ENCODE peak calls at places on chromosomes 1 and 21, in eight cellular contexts. One of them, this sample, is unnamed.

GRCh38 chr1:1780598-1781525 is 2.6 kb upstream of the NADK start:
- DNase-seq in H1: no peak
- DNase-seq in gastrocnemius medialis: no peak
- DNase-seq in vagina: no peak
- DNase-seq in A549: no peak
- DNase-seq in tibial nerve: no peak
- DNase-seq in body of pancreas: no peak
- DNase-seq in GM12891: no peak
- DNase-seq in this sample: no peak

GRCh38 chr1:47986741-47987140 is 10.4 kb downstream of the TRABD2B start:
- DNase-seq in H1: no peak
- DNase-seq in gastrocnemius medialis: no peak
- DNase-seq in vagina: peak; percentile 95
- DNase-seq in A549: no peak
- DNase-seq in tibial nerve: no peak
- DNase-seq in body of pancreas: no peak
- DNase-seq in GM12891: no peak
- DNase-seq in this sample: no peak

GRCh38 chr1:109979489-109980091 is 5.0 kb upstream of the AHCYL1 start:
- DNase-seq in H1: no peak
- DNase-seq in gastrocnemius medialis: peak; percentile 43
- DNase-seq in vagina: peak; percentile 90
- DNase-seq in A549: peak; percentile 75
- DNase-seq in tibial nerve: no peak
- DNase-seq in body of pancreas: no peak
- DNase-seq in GM12891: no peak
- DNase-seq in this sample: peak; percentile 21

GRCh38 chr1:154546264-154547043 is 12.0 kb downstream of the UBE2Q1 start:
- DNase-seq in H1: peak; percentile 66
- DNase-seq in gastrocnemius medialis: peak; percentile 43
- DNase-seq in vagina: no peak
- DNase-seq in A549: peak; percentile 81
- DNase-seq in tibial nerve: no peak
- DNase-seq in body of pancreas: peak; percentile 61
- DNase-seq in GM12891: peak; percentile 77
- DNase-seq in this sample: peak; percentile 54

GRCh38 chr1:54581621-54582035 is 33.6 kb downstream of the ACOT11 start:
- DNase-seq in H1: no peak
- DNase-seq in gastrocnemius medialis: peak; percentile 99
- DNase-seq in vagina: no peak
- DNase-seq in A549: peak; percentile 18
- DNase-seq in tibial nerve: peak; percentile 53
- DNase-seq in body of pancreas: peak; percentile 99
- DNase-seq in GM12891: no peak
- DNase-seq in this sample: peak; percentile 21

GRCh38 chr1:1357871-1358432 is 403 bp downstream of the MXRA8 start:
- DNase-seq in H1: no peak
- DNase-seq in gastrocnemius medialis: no peak
- DNase-seq in vagina: no peak
- DNase-seq in A549: no peak
- DNase-seq in tibial nerve: no peak
- DNase-seq in body of pancreas: no peak
- DNase-seq in GM12891: no peak
- DNase-seq in this sample: no peak

GRCh38 chr1:38029725-38030511 is 16.7 kb downstream of the POU3F1 start:
- DNase-seq in H1: no peak
- DNase-seq in gastrocnemius medialis: peak; percentile 64
- DNase-seq in vagina: no peak
- DNase-seq in A549: no peak
- DNase-seq in tibial nerve: no peak
- DNase-seq in body of pancreas: peak; percentile 76
- DNase-seq in GM12891: no peak
- DNase-seq in this sample: no peak

GRCh38 chr21:43805275-43805800 is 16.0 kb downstream of the RRP1 start:
- DNase-seq in H1: no peak
- DNase-seq in gastrocnemius medialis: no peak
- DNase-seq in vagina: no peak
- DNase-seq in A549: no peak
- DNase-seq in tibial nerve: no peak
- DNase-seq in body of pancreas: no peak
- DNase-seq in GM12891: peak; percentile 93
- DNase-seq in this sample: no peak

GRCh38 chr1:5105744-5106143 is 451.3 kb downstream of the AJAP1 start:
- DNase-seq in H1: no peak
- DNase-seq in gastrocnemius medialis: no peak
- DNase-seq in vagina: no peak
- DNase-seq in A549: no peak
- DNase-seq in tibial nerve: no peak
- DNase-seq in body of pancreas: no peak
- DNase-seq in GM12891: no peak
- DNase-seq in this sample: no peak

GRCh38 chr1:198030682-198031081 is 113.5 kb downstream of the LHX9 start:
- DNase-seq in H1: no peak
- DNase-seq in gastrocnemius medialis: no peak
- DNase-seq in vagina: no peak
- DNase-seq in A549: no peak
- DNase-seq in tibial nerve: no peak
- DNase-seq in body of pancreas: peak; percentile 19
- DNase-seq in GM12891: no peak
- DNase-seq in this sample: no peak

GRCh38 chr1:54396280-54396903 is 9.8 kb downstream of the SSBP3 start:
- DNase-seq in H1: no peak
- DNase-seq in gastrocnemius medialis: no peak
- DNase-seq in vagina: no peak
- DNase-seq in A549: no peak
- DNase-seq in tibial nerve: no peak
- DNase-seq in body of pancreas: peak; percentile 34
- DNase-seq in GM12891: no peak
- DNase-seq in this sample: peak; percentile 78

GRCh38 chr21:29175408-29176147 is 45.1 kb downstream of the MAP3K7CL start:
- DNase-seq in H1: no peak
- DNase-seq in gastrocnemius medialis: no peak
- DNase-seq in vagina: no peak
- DNase-seq in A549: peak; percentile 66
- DNase-seq in tibial nerve: no peak
- DNase-seq in body of pancreas: peak; percentile 59
- DNase-seq in GM12891: no peak
- DNase-seq in this sample: no peak

DNA sequence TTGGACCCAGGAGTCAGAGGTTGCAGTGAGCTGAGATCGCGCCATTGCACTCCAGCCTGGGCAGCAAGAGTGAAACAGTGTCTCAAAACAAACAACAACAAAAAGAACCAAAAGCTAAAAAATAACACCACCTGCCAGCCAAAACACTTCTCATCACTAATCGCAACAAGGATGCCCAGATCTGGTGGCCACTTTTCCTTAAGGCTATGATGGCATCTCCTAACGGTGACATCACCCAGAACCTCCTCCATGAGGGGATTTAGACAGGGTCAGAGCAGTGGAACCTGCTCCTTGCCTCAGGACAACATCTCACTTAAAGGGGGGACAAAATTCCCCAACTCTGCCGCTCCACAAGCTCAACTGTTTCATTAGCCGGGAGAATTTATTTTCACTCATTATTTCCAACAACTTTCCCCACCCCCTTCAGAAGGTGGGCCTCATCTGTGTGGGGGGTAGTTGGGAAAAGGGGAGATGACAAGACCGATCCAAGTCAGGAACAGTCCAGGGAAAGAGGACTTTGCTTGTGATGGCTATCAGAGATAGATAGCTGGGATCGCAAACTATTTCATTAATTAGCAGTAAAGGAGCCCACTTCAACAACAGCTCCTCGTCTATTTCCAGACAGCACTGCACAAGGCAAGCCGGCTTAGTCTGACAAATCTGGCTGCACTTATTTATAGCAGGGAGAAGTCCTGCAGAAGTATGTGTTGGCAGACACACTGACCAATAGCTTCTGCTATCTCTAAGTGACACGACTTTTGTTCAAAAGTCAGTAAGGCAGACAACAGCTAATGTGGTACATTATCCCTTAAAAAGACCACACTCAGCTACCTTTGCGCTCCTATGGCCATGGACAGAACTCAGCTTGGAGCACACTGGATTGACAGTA is 2.6 kb downstream of the PABPC4 start:
- DNase-seq in H1: no peak
- DNase-seq in gastrocnemius medialis: peak; percentile 64
- DNase-seq in vagina: no peak
- DNase-seq in A549: no peak
- DNase-seq in tibial nerve: no peak
- DNase-seq in body of pancreas: no peak
- DNase-seq in GM12891: no peak
- DNase-seq in this sample: peak; percentile 43
- TF ChIP-seq POLR2A in H1: no peak
- TF ChIP-seq POLR2A in gastrocnemius medialis: no peak
- TF ChIP-seq POLR2A in vagina: no peak
- TF ChIP-seq POLR2A in A549: no peak
- TF ChIP-seq POLR2A in tibial nerve: no peak
- TF ChIP-seq POLR2A in body of pancreas: no peak
- TF ChIP-seq POLR2A in GM12891: peak; percentile 24
- TF ChIP-seq POLR2A in this sample: no peak

DNA sequence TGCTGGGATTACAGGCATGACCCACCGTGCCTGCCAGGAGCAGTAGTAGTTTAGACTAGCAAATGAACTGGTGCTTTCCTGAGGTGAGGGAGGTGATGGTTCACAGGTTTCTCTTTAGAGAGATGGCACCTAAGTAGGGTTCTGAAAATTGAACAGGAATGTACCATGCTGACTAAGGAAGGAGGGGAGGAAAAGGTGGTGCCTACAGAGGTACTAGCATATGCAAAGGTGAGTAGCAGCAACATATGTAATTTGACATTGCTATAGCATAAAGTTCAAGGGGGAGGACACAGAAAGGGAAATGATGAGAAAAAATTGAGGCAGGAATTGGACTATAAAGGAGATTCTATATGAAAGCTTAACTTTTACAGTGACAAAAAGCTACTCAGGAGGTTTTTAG is 65.9 kb upstream of the RBM34 start:
- DNase-seq in H1: no peak
- DNase-seq in gastrocnemius medialis: no peak
- DNase-seq in vagina: no peak
- DNase-seq in A549: no peak
- DNase-seq in tibial nerve: no peak
- DNase-seq in body of pancreas: no peak
- DNase-seq in GM12891: no peak
- DNase-seq in this sample: no peak
- TF ChIP-seq POLR2A in H1: no peak
- TF ChIP-seq POLR2A in gastrocnemius medialis: no peak
- TF ChIP-seq POLR2A in vagina: no peak
- TF ChIP-seq POLR2A in A549: no peak
- TF ChIP-seq POLR2A in tibial nerve: no peak
- TF ChIP-seq POLR2A in body of pancreas: no peak
- TF ChIP-seq POLR2A in GM12891: no peak
- TF ChIP-seq POLR2A in this sample: no peak

DNA sequence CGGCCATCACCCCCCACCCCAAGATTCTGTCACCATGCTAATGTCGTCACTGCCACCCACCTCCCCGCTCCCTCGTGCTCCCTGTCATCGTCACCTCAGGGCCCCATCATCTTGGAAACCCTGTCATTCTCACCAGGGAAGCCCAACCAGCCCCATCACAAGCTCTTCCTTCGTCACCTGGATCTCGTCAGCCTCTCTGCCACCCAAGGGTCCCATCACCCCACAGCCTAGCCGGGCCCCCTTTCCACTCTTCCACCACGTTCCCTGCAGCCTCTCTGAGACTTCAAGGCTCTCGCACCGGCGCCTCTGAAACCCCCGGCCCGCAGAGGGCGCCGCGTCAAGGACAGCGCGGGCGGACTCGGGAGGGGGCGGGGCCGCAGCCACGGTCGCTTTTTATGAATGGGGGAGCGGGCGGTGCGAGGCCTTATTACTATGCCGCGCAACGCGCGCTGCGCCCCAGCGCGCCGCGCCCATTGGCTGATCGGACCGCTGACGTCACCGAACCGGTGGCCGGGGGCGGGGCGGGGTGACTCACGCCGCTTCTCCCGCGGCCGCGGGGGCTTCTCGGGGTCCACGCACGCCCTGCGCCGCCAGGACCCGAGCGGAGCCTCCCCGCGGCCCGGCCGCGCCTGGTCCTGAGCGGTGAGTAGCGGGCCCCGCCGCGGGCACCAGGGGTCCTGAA is at the start of gene GPR3:
- DNase-seq in H1: peak; percentile 82
- DNase-seq in gastrocnemius medialis: peak; percentile 84
- DNase-seq in vagina: no peak
- DNase-seq in A549: peak; percentile 88
- DNase-seq in tibial nerve: peak; percentile 86
- DNase-seq in body of pancreas: peak; percentile 92
- DNase-seq in GM12891: peak; percentile 95
- DNase-seq in this sample: peak; percentile 93
- TF ChIP-seq POLR2A in H1: no peak
- TF ChIP-seq POLR2A in gastrocnemius medialis: peak; percentile 53
- TF ChIP-seq POLR2A in vagina: no peak
- TF ChIP-seq POLR2A in A549: no peak
- TF ChIP-seq POLR2A in tibial nerve: no peak
- TF ChIP-seq POLR2A in body of pancreas: no peak
- TF ChIP-seq POLR2A in GM12891: no peak
- TF ChIP-seq POLR2A in this sample: peak; percentile 3

GRCh38 chr1:172144445-172145060 is 275.9 kb upstream of the C1orf105 start:
- DNase-seq in H1: no peak
- DNase-seq in gastrocnemius medialis: peak; percentile 74
- DNase-seq in vagina: peak; percentile 97
- DNase-seq in A549: no peak
- DNase-seq in tibial nerve: peak; percentile 80
- DNase-seq in body of pancreas: peak; percentile 44
- DNase-seq in GM12891: no peak
- DNase-seq in this sample: no peak
- TF ChIP-seq POLR2A in H1: no peak
- TF ChIP-seq POLR2A in gastrocnemius medialis: peak; percentile 81
- TF ChIP-seq POLR2A in vagina: peak; percentile 86
- TF ChIP-seq POLR2A in A549: no peak
- TF ChIP-seq POLR2A in tibial nerve: peak; percentile 9
- TF ChIP-seq POLR2A in body of pancreas: peak; percentile 48
- TF ChIP-seq POLR2A in GM12891: no peak
- TF ChIP-seq POLR2A in this sample: no peak

DNA sequence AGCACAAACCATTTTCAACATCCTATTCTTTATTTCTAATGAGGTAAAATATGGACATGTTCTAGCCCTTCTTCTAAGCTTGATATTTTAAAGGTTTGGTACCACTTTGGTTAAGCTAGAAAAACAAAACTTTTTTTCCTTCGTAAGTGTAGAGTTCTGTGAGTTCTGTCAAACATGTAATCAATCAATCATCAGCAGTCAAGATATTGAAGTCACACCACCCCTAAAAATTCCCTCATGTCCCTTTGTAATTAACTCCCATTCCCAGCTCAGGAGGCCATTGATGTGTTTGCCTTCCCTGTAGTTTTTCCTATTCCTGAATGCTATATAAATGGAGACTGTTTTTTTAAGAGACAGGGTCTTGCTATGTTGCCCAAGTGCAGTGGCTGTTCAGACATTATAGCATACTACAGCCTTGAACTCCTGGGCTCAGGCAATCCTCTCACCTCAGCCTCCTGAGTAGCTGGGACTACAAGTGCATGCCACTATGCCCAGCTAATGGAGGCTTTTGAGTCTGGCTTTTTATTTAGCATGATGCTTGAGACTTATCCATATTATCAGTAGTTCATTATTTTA is 23.0 kb downstream of the IVNS1ABP start:
- DNase-seq in H1: no peak
- DNase-seq in gastrocnemius medialis: no peak
- DNase-seq in vagina: no peak
- DNase-seq in A549: no peak
- DNase-seq in tibial nerve: no peak
- DNase-seq in body of pancreas: no peak
- DNase-seq in GM12891: no peak
- DNase-seq in this sample: no peak
- TF ChIP-seq POLR2A in H1: no peak
- TF ChIP-seq POLR2A in gastrocnemius medialis: no peak
- TF ChIP-seq POLR2A in vagina: no peak
- TF ChIP-seq POLR2A in A549: no peak
- TF ChIP-seq POLR2A in tibial nerve: no peak
- TF ChIP-seq POLR2A in body of pancreas: no peak
- TF ChIP-seq POLR2A in GM12891: peak; percentile 43
- TF ChIP-seq POLR2A in this sample: no peak